ENCODE peak calls at places on chromosomes 7 and 10, in nine cellular contexts. One of them, this sample, is unnamed.

GRCh38 chr10:117681104-117681503 is 138.6 kb downstream of the EMX2 start:
- DNase-seq in cardiac muscle cell: no peak
- DNase-seq in fibroblast of lung: no peak
- DNase-seq in Caco-2: no peak
- DNase-seq in HepG2: no peak
- DNase-seq in fibroblast of pulmonary artery: no peak
- DNase-seq in uterus: no peak
- DNase-seq in choroid plexus epithelial cell: no peak
- DNase-seq in IMR-90: no peak
- DNase-seq in this sample: no peak

GRCh38 chr7:140972876-140973829 is 41.6 kb downstream of the MRPS33 start:
- DNase-seq in HepG2: peak; percentile 90
- DNase-seq in choroid plexus epithelial cell: no peak
- DNase-seq in cardiac muscle cell: no peak
- DNase-seq in Caco-2: peak; percentile 25
- DNase-seq in uterus: no peak
- DNase-seq in fibroblast of pulmonary artery: no peak
- DNase-seq in fibroblast of lung: no peak
- DNase-seq in IMR-90: no peak
- DNase-seq in this sample: no peak

GRCh38 chr7:101378808-101379207 is 16.1 kb downstream of the COL26A1 start:
- DNase-seq in HepG2: no peak
- DNase-seq in IMR-90: no peak
- DNase-seq in fibroblast of lung: no peak
- DNase-seq in cardiac muscle cell: peak; percentile 52
- DNase-seq in choroid plexus epithelial cell: peak; percentile 21
- DNase-seq in Caco-2: peak; percentile 66
- DNase-seq in uterus: no peak
- DNase-seq in fibroblast of pulmonary artery: no peak
- DNase-seq in this sample: no peak

GRCh38 chr10:75607576-75607975 is 176.2 kb downstream of the LRMDA start:
- DNase-seq in HepG2: no peak
- DNase-seq in fibroblast of pulmonary artery: no peak
- DNase-seq in cardiac muscle cell: peak; percentile 15
- DNase-seq in choroid plexus epithelial cell: no peak
- DNase-seq in IMR-90: no peak
- DNase-seq in Caco-2: no peak
- DNase-seq in uterus: no peak
- DNase-seq in fibroblast of lung: no peak
- DNase-seq in this sample: no peak

GRCh38 chr10:42790835-42791234 is 8.2 kb downstream of the BMS1 start:
- DNase-seq in IMR-90: peak; percentile 59
- DNase-seq in Caco-2: no peak
- DNase-seq in HepG2: no peak
- DNase-seq in fibroblast of pulmonary artery: peak; percentile 7
- DNase-seq in cardiac muscle cell: no peak
- DNase-seq in uterus: no peak
- DNase-seq in choroid plexus epithelial cell: peak; percentile 56
- DNase-seq in fibroblast of lung: no peak
- DNase-seq in this sample: no peak

GRCh38 chr7:151313857-151314256 is 27.8 kb upstream of the NUB1 start:
- DNase-seq in uterus: no peak
- DNase-seq in IMR-90: peak; percentile 61
- DNase-seq in choroid plexus epithelial cell: peak; percentile 19
- DNase-seq in cardiac muscle cell: no peak
- DNase-seq in fibroblast of pulmonary artery: peak; percentile 22
- DNase-seq in Caco-2: no peak
- DNase-seq in HepG2: no peak
- DNase-seq in fibroblast of lung: peak; percentile 55
- DNase-seq in this sample: no peak

GRCh38 chr10:101226506-101226887 is 2.8 kb downstream of the LBX1 start:
- DNase-seq in fibroblast of lung: no peak
- DNase-seq in uterus: no peak
- DNase-seq in cardiac muscle cell: no peak
- DNase-seq in Caco-2: no peak
- DNase-seq in HepG2: no peak
- DNase-seq in choroid plexus epithelial cell: no peak
- DNase-seq in fibroblast of pulmonary artery: no peak
- DNase-seq in IMR-90: no peak
- DNase-seq in this sample: no peak

GRCh38 chr7:28984631-28985030 is 26.5 kb upstream of the TRIL start:
- DNase-seq in uterus: peak; percentile 73
- DNase-seq in IMR-90: peak; percentile 85
- DNase-seq in choroid plexus epithelial cell: peak; percentile 87
- DNase-seq in fibroblast of pulmonary artery: peak; percentile 86
- DNase-seq in fibroblast of lung: peak; percentile 91
- DNase-seq in HepG2: no peak
- DNase-seq in cardiac muscle cell: no peak
- DNase-seq in Caco-2: no peak
- DNase-seq in this sample: peak; percentile 89

GRCh38 chr10:42979730-42980467 is 97.0 kb upstream of the RET start:
- DNase-seq in fibroblast of pulmonary artery: no peak
- DNase-seq in IMR-90: no peak
- DNase-seq in uterus: no peak
- DNase-seq in cardiac muscle cell: no peak
- DNase-seq in choroid plexus epithelial cell: no peak
- DNase-seq in fibroblast of lung: no peak
- DNase-seq in Caco-2: no peak
- DNase-seq in HepG2: no peak
- DNase-seq in this sample: no peak

GRCh38 chr7:29859491-29860180 is 53.3 kb downstream of the WIPF3 start:
- DNase-seq in Caco-2: no peak
- DNase-seq in fibroblast of lung: no peak
- DNase-seq in IMR-90: no peak
- DNase-seq in HepG2: no peak
- DNase-seq in cardiac muscle cell: no peak
- DNase-seq in fibroblast of pulmonary artery: peak; percentile 62
- DNase-seq in choroid plexus epithelial cell: no peak
- DNase-seq in uterus: no peak
- DNase-seq in this sample: no peak

GRCh38 chr10:6089334-6090219 is 743 bp downstream of the RBM17 start:
- DNase-seq in cardiac muscle cell: peak; percentile 69
- DNase-seq in fibroblast of pulmonary artery: no peak
- DNase-seq in HepG2: peak; percentile 48
- DNase-seq in Caco-2: peak; percentile 63
- DNase-seq in choroid plexus epithelial cell: peak; percentile 44
- DNase-seq in fibroblast of lung: no peak
- DNase-seq in uterus: no peak
- DNase-seq in IMR-90: no peak
- DNase-seq in this sample: no peak

GRCh38 chr7:152608208-152608607 is 67.7 kb downstream of the XRCC2 start:
- DNase-seq in choroid plexus epithelial cell: no peak
- DNase-seq in fibroblast of pulmonary artery: no peak
- DNase-seq in Caco-2: no peak
- DNase-seq in fibroblast of lung: no peak
- DNase-seq in uterus: no peak
- DNase-seq in HepG2: no peak
- DNase-seq in IMR-90: no peak
- DNase-seq in cardiac muscle cell: no peak
- DNase-seq in this sample: no peak

GRCh38 chr7:107394831-107395230 is 75.0 kb upstream of the GPR22 start:
- DNase-seq in cardiac muscle cell: no peak
- DNase-seq in HepG2: no peak
- DNase-seq in Caco-2: no peak
- DNase-seq in uterus: no peak
- DNase-seq in fibroblast of pulmonary artery: peak; percentile 54
- DNase-seq in choroid plexus epithelial cell: peak; percentile 58
- DNase-seq in IMR-90: peak; percentile 72
- DNase-seq in fibroblast of lung: peak; percentile 30
- DNase-seq in this sample: no peak

GRCh38 chr10:29719281-29719675 is 84.5 kb upstream of the SVIL start:
- DNase-seq in fibroblast of pulmonary artery: peak; percentile 42
- DNase-seq in uterus: no peak
- DNase-seq in IMR-90: no peak
- DNase-seq in fibroblast of lung: no peak
- DNase-seq in HepG2: no peak
- DNase-seq in choroid plexus epithelial cell: no peak
- DNase-seq in cardiac muscle cell: no peak
- DNase-seq in Caco-2: no peak
- DNase-seq in this sample: no peak

GRCh38 chr10:126997801-126998590 is 92.8 kb downstream of the DOCK1 start:
- DNase-seq in cardiac muscle cell: no peak
- DNase-seq in fibroblast of pulmonary artery: no peak
- DNase-seq in HepG2: no peak
- DNase-seq in IMR-90: no peak
- DNase-seq in uterus: no peak
- DNase-seq in fibroblast of lung: no peak
- DNase-seq in choroid plexus epithelial cell: no peak
- DNase-seq in Caco-2: no peak
- DNase-seq in this sample: no peak

GRCh38 chr7:111958889-111959288 is 247.3 kb downstream of the DOCK4 start:
- DNase-seq in fibroblast of lung: no peak
- DNase-seq in uterus: no peak
- DNase-seq in choroid plexus epithelial cell: no peak
- DNase-seq in Caco-2: no peak
- DNase-seq in HepG2: no peak
- DNase-seq in fibroblast of pulmonary artery: no peak
- DNase-seq in cardiac muscle cell: peak; percentile 9
- DNase-seq in IMR-90: no peak
- DNase-seq in this sample: no peak

GRCh38 chr7:127153315-127153714 is 99.4 kb downstream of the GRM8 start:
- DNase-seq in HepG2: no peak
- DNase-seq in fibroblast of pulmonary artery: no peak
- DNase-seq in choroid plexus epithelial cell: no peak
- DNase-seq in cardiac muscle cell: no peak
- DNase-seq in fibroblast of lung: no peak
- DNase-seq in uterus: no peak
- DNase-seq in Caco-2: no peak
- DNase-seq in IMR-90: no peak
- DNase-seq in this sample: no peak

GRCh38 chr7:127154958-127155357 is 97.8 kb downstream of the GRM8 start:
- DNase-seq in HepG2: no peak
- DNase-seq in fibroblast of pulmonary artery: no peak
- DNase-seq in IMR-90: no peak
- DNase-seq in Caco-2: no peak
- DNase-seq in cardiac muscle cell: no peak
- DNase-seq in fibroblast of lung: no peak
- DNase-seq in choroid plexus epithelial cell: no peak
- DNase-seq in uterus: no peak
- DNase-seq in this sample: no peak

GRCh38 chr7:127154101-127154500 is 98.6 kb downstream of the GRM8 start:
- DNase-seq in IMR-90: no peak
- DNase-seq in choroid plexus epithelial cell: no peak
- DNase-seq in HepG2: no peak
- DNase-seq in uterus: no peak
- DNase-seq in Caco-2: no peak
- DNase-seq in fibroblast of pulmonary artery: no peak
- DNase-seq in cardiac muscle cell: no peak
- DNase-seq in fibroblast of lung: no peak
- DNase-seq in this sample: no peak

GRCh38 chr7:127158659-127159058 is 94.1 kb downstream of the GRM8 start:
- DNase-seq in fibroblast of lung: no peak
- DNase-seq in Caco-2: no peak
- DNase-seq in HepG2: peak; percentile 1
- DNase-seq in uterus: no peak
- DNase-seq in choroid plexus epithelial cell: no peak
- DNase-seq in IMR-90: no peak
- DNase-seq in cardiac muscle cell: peak; percentile 10
- DNase-seq in fibroblast of pulmonary artery: no peak
- DNase-seq in this sample: no peak
- TF ChIP-seq CTCF in fibroblast of lung: no peak
- TF ChIP-seq CTCF in Caco-2: peak; percentile 19
- TF ChIP-seq CTCF in HepG2: peak; percentile 43
- TF ChIP-seq CTCF in uterus: no peak
- TF ChIP-seq CTCF in choroid plexus epithelial cell: no peak
- TF ChIP-seq CTCF in IMR-90: no peak
- TF ChIP-seq CTCF in cardiac muscle cell: no peak
- TF ChIP-seq CTCF in fibroblast of pulmonary artery: no peak
- TF ChIP-seq CTCF in this sample: no peak

GRCh38 chr10:119306964-119307363 is 99.6 kb downstream of the GRK5 start:
- DNase-seq in HepG2: no peak
- DNase-seq in uterus: no peak
- DNase-seq in cardiac muscle cell: no peak
- DNase-seq in fibroblast of lung: no peak
- DNase-seq in Caco-2: no peak
- DNase-seq in IMR-90: peak; percentile 42
- DNase-seq in choroid plexus epithelial cell: no peak
- DNase-seq in fibroblast of pulmonary artery: no peak
- DNase-seq in this sample: no peak
- H3K4me3 ChIP-seq in HepG2: no peak overlapping the region
- H3K4me3 ChIP-seq in uterus: no peak overlapping the region
- H3K4me3 ChIP-seq in cardiac muscle cell: no peak overlapping the region
- H3K4me3 ChIP-seq in fibroblast of lung: no peak overlapping the region
- H3K4me3 ChIP-seq in Caco-2: no peak overlapping the region
- H3K4me3 ChIP-seq in IMR-90: no peak overlapping the region
- H3K4me3 ChIP-seq in choroid plexus epithelial cell: no peak overlapping the region
- H3K4me3 ChIP-seq in fibroblast of pulmonary artery: no peak overlapping the region
- H3K4me3 ChIP-seq in this sample: no peak overlapping the region

DNA sequence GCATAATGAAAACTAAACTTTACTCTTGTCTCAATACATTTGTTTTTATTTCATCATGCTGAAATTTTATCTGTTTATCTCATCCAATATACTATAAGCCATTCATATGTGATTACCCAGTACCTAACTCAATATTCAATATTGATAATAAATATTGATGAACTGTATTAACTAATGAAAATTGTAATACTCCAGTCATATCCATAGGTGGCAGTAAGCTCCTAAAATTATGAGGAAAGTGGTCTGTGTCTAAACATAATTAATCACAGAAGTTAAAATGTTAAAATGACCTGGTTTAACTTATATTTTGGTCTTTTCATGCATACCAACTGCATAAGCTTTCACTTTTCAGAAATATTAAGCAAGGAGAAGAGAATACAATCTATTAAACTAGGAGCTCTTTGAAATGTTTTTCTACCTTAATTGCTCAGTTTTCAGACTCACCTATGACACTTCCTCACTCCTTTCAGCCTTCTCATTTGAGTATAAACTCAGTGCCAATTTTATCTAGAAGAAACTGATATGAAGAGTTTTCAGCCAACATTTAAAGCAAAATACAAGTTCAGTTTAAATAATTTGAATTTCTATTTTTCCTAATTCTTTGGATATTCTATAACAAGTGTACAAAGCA is 30.5 kb upstream of the VWDE start:
- DNase-seq in choroid plexus epithelial cell: no peak
- DNase-seq in uterus: no peak
- DNase-seq in fibroblast of lung: peak; percentile 26
- DNase-seq in IMR-90: no peak
- DNase-seq in Caco-2: no peak
- DNase-seq in cardiac muscle cell: no peak
- DNase-seq in fibroblast of pulmonary artery: peak; percentile 9
- DNase-seq in HepG2: no peak
- DNase-seq in this sample: no peak
- TF ChIP-seq CTCF in choroid plexus epithelial cell: no peak
- TF ChIP-seq CTCF in uterus: no peak
- TF ChIP-seq CTCF in fibroblast of lung: no peak
- TF ChIP-seq CTCF in IMR-90: peak; percentile 50
- TF ChIP-seq CTCF in Caco-2: peak; percentile 18
- TF ChIP-seq CTCF in cardiac muscle cell: peak; percentile 45
- TF ChIP-seq CTCF in fibroblast of pulmonary artery: peak; percentile 53
- TF ChIP-seq CTCF in HepG2: peak; percentile 10
- TF ChIP-seq CTCF in this sample: peak; percentile 15

GRCh38 chr10:3217853-3218252 is 45.3 kb upstream of the PITRM1 start:
- DNase-seq in IMR-90: no peak
- DNase-seq in cardiac muscle cell: no peak
- DNase-seq in choroid plexus epithelial cell: no peak
- DNase-seq in HepG2: no peak
- DNase-seq in fibroblast of pulmonary artery: no peak
- DNase-seq in Caco-2: no peak
- DNase-seq in fibroblast of lung: no peak
- DNase-seq in uterus: no peak
- DNase-seq in this sample: no peak
- H3K4me3 ChIP-seq in IMR-90: no peak overlapping the region
- H3K4me3 ChIP-seq in cardiac muscle cell: no peak overlapping the region
- H3K4me3 ChIP-seq in choroid plexus epithelial cell: no peak overlapping the region
- H3K4me3 ChIP-seq in HepG2: no peak overlapping the region
- H3K4me3 ChIP-seq in fibroblast of pulmonary artery: no peak overlapping the region
- H3K4me3 ChIP-seq in Caco-2: no peak overlapping the region
- H3K4me3 ChIP-seq in fibroblast of lung: no peak overlapping the region
- H3K4me3 ChIP-seq in uterus: no peak overlapping the region
- H3K4me3 ChIP-seq in this sample: no peak overlapping the region